ENCODE peak calls at places on chromosomes 16 and 17, in eight cellular contexts. H, N, K, U, P, E, X and W are unnamed samples.

GRCh38 chr17:948284-948852 is 31.2 kb downstream of the NXN start:
- DNase-seq in E (no peak), U (peak), K (no peak), X (peak), H (no peak), P (no peak), N (no peak), W (no peak)

GRCh38 chr17:27408891-27409290 is 47.4 kb upstream of the KSR1 start:
- DNase-seq in E (no peak), H (no peak), P (no peak), X (no peak), N (peak), K (no peak), U (peak), W (no peak)

GRCh38 chr16:2591476-2592240 is 53.8 kb downstream of the PDPK1 start:
- DNase-seq in K (no peak), H (no peak), U (no peak), E (no peak), X (no peak), N (no peak), P (no peak), W (no peak)

GRCh38 chr17:59620518-59621259 is 994 bp downstream of the CLTC start:
- DNase-seq in U (peak), E (no peak), N (peak), P (peak), K (peak), H (peak), X (peak), W (peak)

GRCh38 chr16:89764711-89765201 is 43.4 kb downstream of the ZNF276 start:
- DNase-seq in P (peak), U (no peak), E (no peak), K (peak), N (no peak), H (peak), X (no peak), W (peak)

GRCh38 chr17:72121164-72122001 is 563 bp downstream of the SOX9 start:
- DNase-seq in N (no peak), X (peak), E (peak), H (no peak), U (no peak), P (no peak), K (peak), W (peak)

GRCh38 chr16:67926181-67926742 is 5.4 kb downstream of the CTRL start:
- DNase-seq in P (no peak), N (no peak), K (no peak), E (no peak), U (peak), H (no peak), X (peak), W (no peak)

GRCh38 chr17:43720311-43721060 is 38.1 kb downstream of the SOST start:
- DNase-seq in P (peak), K (peak), E (peak), X (peak), U (peak), N (peak), H (peak), W (peak)

GRCh38 chr17:47650525-47651522 is 1.1 kb downstream of the KPNB1 start:
- DNase-seq in U (peak), X (peak), K (peak), P (peak), E (peak), H (peak), N (peak), W (peak)

GRCh38 chr16:6682142-6682811 is 650.4 kb upstream of the RBFOX1 start:
- DNase-seq in K (peak), N (no peak), H (peak), U (no peak), P (no peak), X (peak), E (peak), W (peak)

GRCh38 chr17:33520404-33521032 is 227.4 kb upstream of the ASIC2 start:
- DNase-seq in U (no peak), P (no peak), K (peak), H (peak), E (peak), X (peak), N (no peak), W (peak)

GRCh38 chr16:89040861-89041570 is 52.6 kb upstream of the ACSF3 start:
- DNase-seq in K (peak), N (no peak), U (no peak), X (no peak), H (no peak), E (no peak), P (no peak), W (no peak)